ENCODE peak calls at places on chromosomes 2 and 18, in eight cellular contexts. K is transverse colon, L is right lobe of liver, O is stomach, S is breast epithelium, A is IMR-90, B is uterus, D is testis. I is an unnamed sample.

GRCh38 chr2:129464631-129465030 is 514.8 kb upstream of the RAB6C start:
- DNase-seq in K (no peak), L (no peak), O (no peak), S (no peak), A (no peak), B (no peak), D (no peak), I (no peak)

GRCh38 chr2:188766086-188766856 is 207.9 kb upstream of the COL3A1 start:
- DNase-seq in K (no peak), L (no peak), O (no peak), S (no peak), A (no peak), B (no peak), D (no peak), I (no peak)

GRCh38 chr2:26696352-26696816 is 3.9 kb downstream of the KCNK3 start:
- DNase-seq in K (no peak), L (no peak), O (peak; percentile 31), S (no peak), A (peak; percentile 94), B (no peak), D (no peak), I (no peak)

GRCh38 chr2:162586311-162586710 is 242.4 kb downstream of the GCA start:
- DNase-seq in K (no peak), L (peak; percentile 65), O (no peak), S (no peak), A (no peak), B (no peak), D (no peak), I (no peak)

GRCh38 chr2:56288863-56289580 is 105.2 kb downstream of the CCDC85A start:
- DNase-seq in K (no peak), L (no peak), O (no peak), S (no peak), A (no peak), B (no peak), D (no peak), I (no peak)

GRCh38 chr18:21820035-21820810 is 79.6 kb downstream of the MIB1 start:
- DNase-seq in K (no peak), L (no peak), O (no peak), S (no peak), A (peak; percentile 33), B (no peak), D (no peak), I (peak; percentile 16)

GRCh38 chr2:172270278-172271079 is 156.9 kb upstream of the ITGA6 start:
- DNase-seq in K (peak; percentile 60), L (no peak), O (peak; percentile 82), S (no peak), A (peak; percentile 51), B (no peak), D (no peak), I (no peak)

GRCh38 chr2:173187911-173188788 is 112.5 kb downstream of the MAP3K20 start:
- DNase-seq in K (no peak), L (no peak), O (no peak), S (no peak), A (peak; percentile 82), B (no peak), D (peak; percentile 29), I (no peak)

GRCh38 chr18:39341106-39341505 is 1775.5 kb upstream of the CELF4 start:
- DNase-seq in K (no peak), L (no peak), O (no peak), S (no peak), A (no peak), B (no peak), D (no peak), I (no peak)

GRCh38 chr2:179677148-179677688 is 184.2 kb downstream of the ZNF385B start:
- DNase-seq in K (no peak), L (no peak), O (no peak), S (no peak), A (peak; percentile 35), B (no peak), D (no peak), I (no peak)

GRCh38 chr2:170073288-170073687 is 104.7 kb upstream of the MYO3B start:
- DNase-seq in K (peak; percentile 16), L (no peak), O (peak; percentile 50), S (no peak), A (peak; percentile 71), B (peak; percentile 20), D (peak; percentile 83), I (no peak)

GRCh38 chr2:162435676-162436075 is 91.7 kb downstream of the GCA start:
- DNase-seq in K (no peak), L (no peak), O (no peak), S (no peak), A (no peak), B (no peak), D (no peak), I (no peak)

GRCh38 chr2:76861708-76862107 is 660.5 kb downstream of the LRRTM4 start:
- DNase-seq in K (no peak), L (no peak), O (no peak), S (no peak), A (no peak), B (no peak), D (no peak), I (no peak)

GRCh38 chr2:187545238-187545751 is 8.9 kb downstream of the TFPI start:
- DNase-seq in K (no peak), L (no peak), O (no peak), S (no peak), A (no peak), B (no peak), D (no peak), I (no peak)

GRCh38 chr2:15300645-15301573 is 260.2 kb downstream of the NBAS start:
- DNase-seq in K (no peak), L (no peak), O (no peak), S (no peak), A (peak; percentile 5), B (no peak), D (no peak), I (no peak)

GRCh38 chr2:179051250-179051649 is 1.3 kb upstream of the CCDC141 start:
- DNase-seq in K (no peak), L (no peak), O (no peak), S (no peak), A (no peak), B (no peak), D (no peak), I (no peak)

GRCh38 chr2:158966321-158966720 is 2.1 kb upstream of the TANC1 start:
- DNase-seq in K (no peak), L (no peak), O (no peak), S (no peak), A (peak; percentile 50), B (no peak), D (no peak), I (no peak)

DNA sequence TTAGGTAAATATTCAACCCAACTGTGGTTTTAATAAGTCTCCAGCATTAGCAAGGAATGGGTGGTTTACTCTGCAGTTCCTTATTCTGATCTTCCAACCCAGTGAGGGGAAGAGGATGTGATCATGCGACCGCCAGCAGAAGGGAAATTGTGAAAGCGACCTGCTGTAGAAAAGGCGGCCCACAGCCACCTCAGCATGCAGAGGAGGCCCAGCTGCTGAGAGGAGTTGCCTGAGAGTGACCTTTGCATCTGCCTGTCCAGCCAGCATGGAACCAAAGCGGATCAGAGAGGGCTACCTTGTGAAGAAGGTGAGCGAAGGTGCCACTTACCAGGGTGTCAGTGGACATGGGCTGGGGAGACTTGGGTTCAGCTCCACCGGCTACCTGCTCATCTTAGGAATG is at the start of gene PLEK:
- DNase-seq in K (peak; percentile 72), L (peak; percentile 77), O (peak; percentile 60), S (no peak), A (no peak), B (peak; percentile 15), D (peak; percentile 47), I (peak; percentile 46)
- TF ChIP-seq POLR2A in K (peak; percentile 70), L (peak; percentile 58), O (no peak), S (no peak), A (no peak), B (no peak), D (no peak), I (no peak)

GRCh38 chr2:231460073-231460861 is 4.0 kb downstream of the NCL start:
- DNase-seq in K (no peak), L (no peak), O (no peak), S (no peak), A (no peak), B (no peak), D (no peak), I (no peak)

GRCh38 chr2:231462729-231463465 is 1.4 kb downstream of the NCL start:
- DNase-seq in K (no peak), L (no peak), O (no peak), S (no peak), A (no peak), B (no peak), D (no peak), I (no peak)

GRCh38 chr2:231458368-231458767 is 5.9 kb downstream of the NCL start:
- DNase-seq in K (no peak), L (no peak), O (no peak), S (no peak), A (no peak), B (no peak), D (no peak), I (no peak)

GRCh38 chr2:231463698-231464575 is at the start of gene NCL:
- DNase-seq in K (peak; percentile 99), L (peak; percentile 85), O (peak; percentile 78), S (peak; percentile 73), A (peak; percentile 98), B (peak; percentile 85), D (peak; percentile 98), I (peak; percentile 95)

DNA sequence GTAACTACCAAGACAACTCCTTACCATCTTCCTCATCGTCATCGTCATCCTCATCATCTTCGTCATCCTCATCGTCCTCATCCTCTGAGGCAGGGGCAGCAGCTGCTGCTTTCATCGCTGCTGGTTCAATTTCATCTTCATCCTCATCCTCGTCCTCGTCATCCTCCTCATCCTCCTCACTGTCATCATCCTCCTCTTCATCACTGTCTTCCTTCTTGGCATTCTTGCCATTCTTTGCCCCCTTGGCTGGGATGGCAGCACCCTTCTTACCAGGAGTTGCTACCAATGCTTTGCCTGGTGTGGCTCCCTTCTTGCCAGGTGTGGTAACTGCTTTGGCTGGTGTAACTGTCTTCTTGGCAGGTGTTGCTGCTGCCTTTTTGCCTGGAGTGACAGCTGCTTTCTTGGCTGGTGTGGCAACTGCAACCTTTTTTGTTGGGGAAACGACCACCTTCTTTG is 2.7 kb downstream of the NCL start:
- DNase-seq in K (no peak), L (no peak), O (no peak), S (no peak), A (no peak), B (no peak), D (no peak), I (no peak)
- TF ChIP-seq POLR2A in K (no peak), L (no peak), O (no peak), S (no peak), A (no peak), B (no peak), D (no peak), I (no peak)

GRCh38 chr2:74458132-74458956 is at the start of gene WBP1:
- DNase-seq in K (peak; percentile 100), L (peak; percentile 100), O (peak; percentile 100), S (peak; percentile 100), A (peak; percentile 100), B (peak; percentile 100), D (peak; percentile 100), I (peak; percentile 100)
- TF ChIP-seq POLR2A in K (peak; percentile 83), L (peak; percentile 49), O (no peak), S (peak; percentile 11), A (no peak), B (peak; percentile 42), D (no peak), I (peak; percentile 88)

DNA sequence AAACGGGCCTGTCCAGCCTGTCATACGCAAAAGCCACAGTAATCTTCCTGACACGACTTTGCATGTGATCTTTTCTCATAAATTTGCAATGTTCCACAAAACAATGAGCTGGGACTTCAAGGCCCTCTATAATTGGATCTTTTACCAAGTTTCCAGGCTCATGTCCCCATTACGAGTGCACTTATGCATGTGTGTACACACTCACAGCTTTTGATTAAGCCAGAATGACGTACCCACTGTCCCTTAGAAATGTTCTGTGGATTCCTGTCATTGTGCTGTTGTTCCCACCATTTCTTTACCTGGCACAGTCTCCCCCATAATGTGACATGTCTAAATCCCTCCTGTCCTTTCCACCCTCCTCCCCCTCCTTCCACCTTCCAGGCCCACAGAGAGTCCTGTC is 19.7 kb upstream of the TMEM247 start:
- DNase-seq in K (no peak), L (no peak), O (no peak), S (no peak), A (no peak), B (no peak), D (no peak), I (no peak)
- TF ChIP-seq POLR2A in K (no peak), L (no peak), O (no peak), S (no peak), A (no peak), B (no peak), D (no peak), I (no peak)

I was measured in erythroblast.